ENCODE peak calls at places on chromosome 6, in seven cellular contexts. K, T, O, R, S, E and G are unnamed samples.

GRCh38 chr6:159646136-159646535 is 46.9 kb downstream of the SOD2 start:
- DNase-seq in K (peak), T (no peak), O (no peak), R (peak), S (no peak), E (no peak), G (no peak)

GRCh38 chr6:88381289-88381642 is 215.1 kb upstream of the CNR1 start:
- DNase-seq in K (no peak), T (no peak), O (no peak), R (no peak), S (no peak), E (no peak), G (no peak)

GRCh38 chr6:45791181-45791580 is 224.5 kb downstream of the CLIC5 start:
- DNase-seq in K (no peak), T (peak), O (peak), R (peak), S (no peak), E (no peak), G (no peak)

GRCh38 chr6:154249499-154250298 is 106.9 kb downstream of the IPCEF1 start:
- DNase-seq in K (no peak), T (no peak), O (no peak), R (no peak), S (peak), E (no peak), G (no peak)

GRCh38 chr6:16712250-16712930 is 48.9 kb downstream of the ATXN1 start:
- DNase-seq in K (no peak), T (no peak), O (no peak), R (no peak), S (no peak), E (no peak), G (no peak)

GRCh38 chr6:56688521-56688920 is 45.8 kb upstream of the DST start:
- DNase-seq in K (no peak), T (no peak), O (peak), R (no peak), S (no peak), E (no peak), G (no peak)

GRCh38 chr6:124679392-124679791 is 282.8 kb upstream of the RNF217 start:
- DNase-seq in K (no peak), T (no peak), O (peak), R (peak), S (no peak), E (no peak), G (no peak)

GRCh38 chr6:158316022-158316421 is 3.8 kb downstream of the TULP4 start:
- DNase-seq in K (no peak), T (peak), O (peak), R (peak), S (no peak), E (no peak), G (peak)

GRCh38 chr6:165446331-165446730 is 136.9 kb upstream of the C6orf118 start:
- DNase-seq in K (no peak), T (no peak), O (no peak), R (no peak), S (no peak), E (no peak), G (no peak)

GRCh38 chr6:68108243-68108835 is 526.7 kb upstream of the ADGRB3 start:
- DNase-seq in K (no peak), T (peak), O (peak), R (peak), S (no peak), E (no peak), G (peak)

GRCh38 chr6:140567469-140567868 is 1193.0 kb upstream of the CITED2 start:
- DNase-seq in K (no peak), T (peak), O (no peak), R (peak), S (no peak), E (peak), G (no peak)

GRCh38 chr6:36621371-36621855 is 27.3 kb downstream of the SRSF3 start:
- DNase-seq in K (no peak), T (no peak), O (no peak), R (no peak), S (no peak), E (no peak), G (no peak)

GRCh38 chr6:161128680-161129196 is 137.2 kb downstream of the MAP3K4 start:
- DNase-seq in K (no peak), T (peak), O (peak), R (peak), S (no peak), E (no peak), G (peak)

GRCh38 chr6:100460650-100461204 is 4.0 kb downstream of the SIM1 start:
- DNase-seq in K (no peak), T (no peak), O (no peak), R (no peak), S (no peak), E (peak), G (no peak)

GRCh38 chr6:24827162-24827561 is 28.4 kb upstream of the ARMH2 start:
- DNase-seq in K (no peak), T (no peak), O (peak), R (no peak), S (no peak), E (peak), G (no peak)

GRCh38 chr6:47810885-47811284 is 29.1 kb downstream of the OPN5 start:
- DNase-seq in K (no peak), T (no peak), O (peak), R (no peak), S (no peak), E (peak), G (no peak)

GRCh38 chr6:26609463-26609862 is 12.7 kb downstream of the ABT1 start:
- DNase-seq in K (no peak), T (no peak), O (no peak), R (no peak), S (no peak), E (no peak), G (no peak)

GRCh38 chr6:153215242-153215641 is 84.2 kb upstream of the RGS17 start:
- DNase-seq in K (no peak), T (no peak), O (no peak), R (no peak), S (no peak), E (no peak), G (no peak)

GRCh38 chr6:79985128-79985527 is 19.3 kb upstream of the TTK start:
- DNase-seq in K (no peak), T (no peak), O (no peak), R (no peak), S (no peak), E (no peak), G (no peak)

GRCh38 chr6:27970444-27970843 is 13.4 kb downstream of the OR2B6 start:
- DNase-seq in K (no peak), T (no peak), O (no peak), R (no peak), S (no peak), E (no peak), G (no peak)

GRCh38 chr6:166307981-166308768 is at the start of gene PRR18:
- DNase-seq in K (no peak), T (no peak), O (no peak), R (no peak), S (no peak), E (peak), G (no peak)

GRCh38 chr6:153096792-153097191 is 34.3 kb downstream of the RGS17 start:
- DNase-seq in K (no peak), T (no peak), O (peak), R (no peak), S (no peak), E (no peak), G (no peak)

GRCh38 chr6:21748343-21749063 is 155.0 kb downstream of the SOX4 start:
- DNase-seq in K (no peak), T (peak), O (peak), R (peak), S (no peak), E (no peak), G (no peak)

GRCh38 chr6:52162940-52163908 is 23.0 kb upstream of the IL17A start:
- DNase-seq in K (peak), T (peak), O (peak), R (peak), S (no peak), E (peak), G (no peak)

GRCh38 chr6:31620586-31621319 is at the start of gene PRRC2A:
- DNase-seq in K (no peak), T (no peak), O (no peak), R (peak), S (no peak), E (peak), G (no peak)

GRCh38 chr6:148414836-148415235 is 72.2 kb downstream of the SASH1 start:
- DNase-seq in K (peak), T (peak), O (peak), R (peak), S (no peak), E (no peak), G (peak)

GRCh38 chr6:61809004-61809595 is 476.9 kb downstream of the KHDRBS2 start:
- DNase-seq in K (no peak), T (no peak), O (peak), R (no peak), S (no peak), E (peak), G (no peak)

GRCh38 chr6:124622351-124622750 is 339.9 kb upstream of the RNF217 start:
- DNase-seq in K (no peak), T (no peak), O (no peak), R (no peak), S (no peak), E (no peak), G (no peak)

GRCh38 chr6:47631248-47632196 is 66.9 kb upstream of the ADGRF4 start:
- DNase-seq in K (no peak), T (peak), O (peak), R (peak), S (no peak), E (peak), G (no peak)

GRCh38 chr6:39430968-39431523 is 108.5 kb upstream of the KCNK16 start:
- DNase-seq in K (no peak), T (no peak), O (peak), R (no peak), S (no peak), E (peak), G (peak)

GRCh38 chr6:146700078-146700686 is 101.4 kb downstream of the ADGB start:
- DNase-seq in K (peak), T (peak), O (peak), R (peak), S (peak), E (peak), G (peak)

GRCh38 chr6:158849899-158850806 is 31.0 kb upstream of the EZR start:
- DNase-seq in K (no peak), T (peak), O (peak), R (peak), S (peak), E (no peak), G (peak)

GRCh38 chr6:3118353-3119039 is at the start of gene BPHL:
- DNase-seq in K (peak), T (peak), O (peak), R (peak), S (peak), E (peak), G (peak)

GRCh38 chr6:34246563-34247391 is 2.0 kb downstream of the SMIM29 start:
- DNase-seq in K (no peak), T (peak), O (no peak), R (peak), S (no peak), E (peak), G (no peak)

GRCh38 chr6:34243131-34243771 is 5.6 kb downstream of the SMIM29 start:
- DNase-seq in K (no peak), T (peak), O (no peak), R (peak), S (no peak), E (no peak), G (no peak)

GRCh38 chr6:34246249-34246562 is 2.6 kb downstream of the SMIM29 start:
- DNase-seq in K (no peak), T (no peak), O (no peak), R (no peak), S (no peak), E (no peak), G (no peak)

GRCh38 chr6:34242252-34243130 is 5.8 kb downstream of the HMGA1 start:
- DNase-seq in K (no peak), T (peak), O (no peak), R (peak), S (no peak), E (no peak), G (no peak)

DNA sequence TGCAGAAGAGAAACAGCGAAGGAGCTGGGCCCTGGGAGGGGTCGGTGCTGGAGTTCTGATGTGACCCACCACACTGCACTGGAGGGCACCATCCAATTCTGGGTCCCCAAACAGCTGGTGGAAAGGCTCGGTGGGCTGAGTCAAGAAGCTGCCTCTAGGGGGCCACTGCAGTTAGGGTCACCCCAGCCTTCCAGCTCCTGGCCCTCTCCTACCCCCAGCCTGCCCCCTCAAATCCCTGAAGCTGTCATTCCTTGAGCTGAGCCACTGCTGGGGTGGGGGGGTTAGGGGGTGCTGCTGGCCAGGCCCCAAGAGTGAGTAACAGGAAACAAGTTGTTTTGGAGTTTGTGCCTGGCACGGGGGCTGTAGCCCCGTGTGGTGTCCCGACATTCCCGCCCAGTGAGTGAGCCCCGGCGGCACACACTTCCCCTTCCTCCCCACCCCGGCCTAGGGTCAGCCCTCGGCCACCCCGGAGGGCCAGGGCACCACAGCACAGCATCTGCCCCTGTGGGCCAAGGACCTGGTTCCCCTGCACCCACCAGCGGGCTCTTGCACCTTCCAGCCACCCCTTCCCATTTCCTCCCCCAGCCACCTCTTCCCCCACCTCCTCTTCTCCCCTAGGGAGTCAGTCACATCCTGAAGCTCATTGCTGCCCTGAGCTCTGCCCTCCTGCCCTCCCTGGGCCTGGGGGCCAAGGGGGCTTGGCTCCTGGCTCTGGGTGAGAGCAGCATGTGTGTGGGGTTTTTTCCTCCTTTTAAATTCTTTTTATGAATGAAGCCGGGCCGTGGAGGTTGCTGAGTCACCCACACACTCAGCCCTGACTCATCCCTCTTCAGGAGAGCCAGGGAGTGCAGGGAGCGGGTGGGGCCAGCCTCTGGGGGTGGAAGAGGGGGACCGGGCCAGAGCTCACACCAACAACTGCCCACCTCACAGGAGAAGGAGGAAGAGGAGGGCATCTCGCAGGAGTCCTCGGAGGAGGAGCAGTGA is 4.6 kb downstream of the SMIM29 start:
- DNase-seq in K (peak), T (peak), O (peak), R (peak), S (peak), E (no peak), G (peak)
- TF ChIP-seq CTCF in K (peak), T (peak), O (peak), R (peak), S (peak), E (peak), G (peak)

DNA sequence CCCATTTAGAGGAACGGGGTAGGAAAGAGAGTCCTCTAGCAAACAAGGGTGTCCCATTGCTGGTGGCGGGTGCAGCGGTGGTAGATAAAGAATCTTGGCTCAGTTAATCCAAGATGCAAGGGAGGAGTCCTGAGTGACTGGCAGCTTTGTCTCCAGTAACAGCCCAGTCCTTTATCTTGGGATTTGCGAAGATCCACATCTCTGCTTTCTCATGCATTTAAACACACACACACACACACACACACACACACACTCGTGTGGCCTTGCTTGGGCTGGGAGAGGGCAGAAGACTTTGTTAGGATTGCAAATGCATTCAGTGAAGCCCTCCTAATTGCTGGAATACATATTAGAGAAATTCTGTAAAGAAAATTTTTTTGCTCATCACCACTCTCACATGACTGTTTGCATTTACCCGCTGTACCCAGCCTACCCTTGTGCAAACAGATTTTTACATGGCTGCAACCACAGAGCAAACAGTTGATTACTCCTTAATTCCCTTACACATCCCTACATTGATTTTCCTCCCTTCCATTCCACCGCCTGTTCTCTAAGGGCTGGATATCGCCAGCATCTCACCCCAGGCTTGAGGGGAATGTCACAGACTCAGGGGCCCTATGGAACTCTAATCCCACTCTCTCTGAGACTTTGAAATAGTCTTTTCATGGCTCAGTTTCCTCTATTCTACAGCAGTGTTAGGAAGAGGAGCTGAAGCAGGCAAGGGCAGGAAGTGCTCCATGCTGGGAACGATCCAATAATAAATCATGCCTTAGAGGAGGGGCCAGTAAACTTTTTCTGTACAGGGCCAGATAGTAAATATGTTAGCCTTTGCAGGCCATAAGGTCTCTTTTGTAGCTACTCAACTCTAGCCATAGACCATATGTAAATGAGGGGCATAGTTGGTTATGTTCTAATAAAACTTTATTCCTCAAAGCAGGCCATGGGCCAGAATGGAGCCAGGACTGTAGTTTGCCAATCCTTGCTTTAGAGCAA is 3.5 kb downstream of the C6orf132 start:
- DNase-seq in K (no peak), T (no peak), O (peak), R (peak), S (no peak), E (peak), G (no peak)
- H3K4me3 ChIP-seq in K (no peak), T (no peak), O (peak), R (no peak), S (no peak), E (peak), G (no peak)

GRCh38 chr6:157219201-157220200 is 103.8 kb downstream of the TMEM242 start:
- DNase-seq in K (no peak), T (peak), O (peak), R (peak), S (no peak), E (no peak), G (no peak)
- TF ChIP-seq CTCF in K (no peak), T (peak), O (no peak), R (no peak), S (no peak), E (no peak), G (no peak)

DNA sequence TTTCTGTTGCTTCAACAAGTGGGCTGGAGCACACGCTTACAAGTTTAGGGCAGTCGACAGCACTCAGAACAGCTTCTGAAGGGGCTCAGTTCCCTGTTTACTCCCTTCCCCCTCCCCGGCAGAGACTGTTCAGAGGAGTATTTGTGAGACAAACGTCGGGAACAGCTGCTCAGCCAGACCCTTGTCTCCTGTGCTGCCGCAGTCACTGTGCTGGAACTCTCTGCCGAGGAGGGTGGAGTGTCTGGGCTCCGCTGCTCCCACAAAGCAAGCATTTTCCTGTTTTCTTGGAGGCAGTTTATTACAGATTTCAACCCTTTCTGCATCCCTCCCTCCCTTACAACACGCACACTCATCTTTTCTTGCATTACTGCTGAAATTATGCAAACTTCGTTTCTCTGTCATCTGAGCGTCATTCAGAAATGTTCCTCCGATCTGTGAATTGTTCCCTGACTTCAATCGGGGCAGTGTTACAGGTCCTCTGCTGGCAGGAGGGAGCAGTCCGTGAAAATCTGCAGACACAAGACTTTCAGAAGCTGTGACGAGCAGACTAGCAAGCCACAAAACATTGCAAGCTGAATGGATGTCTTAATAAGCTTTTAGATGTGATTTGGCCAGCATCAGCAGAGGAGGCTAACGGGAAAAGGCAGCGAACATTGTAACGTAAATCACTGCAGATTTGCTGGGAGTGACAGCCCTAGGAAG is 76.3 kb downstream of the LYRM2 start:
- DNase-seq in K (no peak), T (peak), O (no peak), R (no peak), S (no peak), E (peak), G (no peak)
- H3K4me3 ChIP-seq in K (no peak), T (no peak), O (no peak), R (no peak), S (no peak), E (no peak), G (peak)

GRCh38 chr6:119609865-119610264 is 260.3 kb upstream of the MAN1A1 start:
- DNase-seq in K (no peak), T (no peak), O (no peak), R (no peak), S (no peak), E (no peak), G (no peak)

GRCh38 chr6:119614138-119614537 is 264.6 kb upstream of the MAN1A1 start:
- DNase-seq in K (no peak), T (no peak), O (no peak), R (no peak), S (no peak), E (no peak), G (no peak)

GRCh38 chr6:119612871-119613515 is 263.4 kb upstream of the MAN1A1 start:
- DNase-seq in K (peak), T (peak), O (peak), R (peak), S (no peak), E (no peak), G (peak)

GRCh38 chr6:119610265-119610664 is 260.7 kb upstream of the MAN1A1 start:
- DNase-seq in K (no peak), T (no peak), O (no peak), R (no peak), S (no peak), E (no peak), G (no peak)

GRCh38 chr6:119612176-119612870 is 262.8 kb upstream of the MAN1A1 start:
- DNase-seq in K (no peak), T (no peak), O (no peak), R (peak), S (no peak), E (no peak), G (no peak)
- TF ChIP-seq CTCF in K (no peak), T (peak), O (no peak), R (no peak), S (no peak), E (no peak), G (no peak)

DNA sequence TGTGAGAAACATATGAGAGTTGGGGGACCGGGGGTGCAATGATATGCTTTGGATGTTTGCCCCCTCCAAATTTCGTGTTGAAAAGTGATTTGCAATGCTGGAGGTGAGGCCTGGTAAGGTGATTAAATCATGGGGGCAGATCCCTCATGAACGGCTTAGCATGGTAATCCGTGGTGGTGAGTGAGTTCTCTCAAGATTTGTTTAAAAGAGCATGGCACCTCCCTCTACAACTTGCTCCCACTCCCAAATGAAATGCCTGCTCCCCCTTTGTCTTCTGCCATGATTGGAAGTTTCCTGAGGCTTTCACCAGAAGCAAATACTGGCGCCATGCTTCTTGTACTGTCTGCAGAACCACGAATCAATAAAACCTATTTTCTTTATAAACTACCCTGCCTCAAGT is 2.5 kb downstream of the DEK start:
- DNase-seq in K (no peak), T (no peak), O (no peak), R (no peak), S (no peak), E (peak), G (no peak)
- H3K4me3 ChIP-seq in K (no peak), T (no peak), O (no peak), R (no peak), S (no peak), E (peak), G (peak)